ENCODE peak calls at places on chromosomes 3 and 15, in eight cellular contexts. Z is central memory CD4-positive, alpha-beta T cell; P is RWPE1; O is heart right ventricle; U is HTR-8/SVneo; Q is neural crest cell; H is GM04504; R is OCI-M1. N is an unnamed sample.
A peak's percentile ranks its signal among the peaks of the same experiment; 100 is the strongest.

GRCh38 chr3:192577271-192577670 is 150.1 kb downstream of the FGF12 start:
- DNase-seq in Z (no peak), P (no peak), O (no peak), U (no peak), Q (no peak), H (no peak), R (no peak), N (no peak)

GRCh38 chr3:19543212-19543841 is 390.7 kb downstream of the EFHB start:
- DNase-seq in Z (no peak), P (no peak), O (no peak), U (no peak), Q (no peak), H (no peak), R (peak; percentile 60), N (peak; percentile 44)

GRCh38 chr3:29486087-29486486 is 205.2 kb downstream of the RBMS3 start:
- DNase-seq in Z (no peak), P (peak; percentile 0), O (no peak), U (no peak), Q (no peak), H (peak; percentile 44), R (no peak), N (peak; percentile 94)

GRCh38 chr3:106428565-106428994 is 559.8 kb upstream of the CBLB start:
- DNase-seq in Z (no peak), P (peak; percentile 79), O (no peak), U (peak; percentile 74), Q (no peak), H (peak; percentile 94), R (peak; percentile 6), N (peak; percentile 97)

GRCh38 chr3:120153294-120153693 is 59.0 kb upstream of the GSK3B start:
- DNase-seq in Z (no peak), P (peak; percentile 86), O (no peak), U (no peak), Q (no peak), H (peak; percentile 85), R (no peak), N (peak; percentile 79)

GRCh38 chr3:9279959-9280358 is 30.5 kb upstream of the SRGAP3 start:
- DNase-seq in Z (no peak), P (no peak), O (no peak), U (no peak), Q (peak; percentile 44), H (peak; percentile 45), R (no peak), N (no peak)

GRCh38 chr15:77497108-77497737 is 76.5 kb downstream of the HMG20A start:
- DNase-seq in Z (no peak), P (no peak), O (peak; percentile 84), U (no peak), Q (no peak), H (peak; percentile 51), R (no peak), N (peak; percentile 67)

GRCh38 chr15:33226559-33227181 is 32.2 kb upstream of the FMN1 start:
- DNase-seq in Z (peak; percentile 26), P (peak; percentile 66), O (peak; percentile 59), U (no peak), Q (no peak), H (no peak), R (peak; percentile 92), N (peak; percentile 82)

GRCh38 chr3:127037021-127037400 is 54.1 kb downstream of the PLXNA1 start:
- DNase-seq in Z (no peak), P (no peak), O (no peak), U (no peak), Q (no peak), H (no peak), R (no peak), N (no peak)

GRCh38 chr15:99131441-99132023 is 26.7 kb downstream of the SYNM start:
- DNase-seq in Z (no peak), P (no peak), O (no peak), U (no peak), Q (no peak), H (no peak), R (no peak), N (no peak)

GRCh38 chr3:160374472-160374871 is 24.6 kb downstream of the IFT80 start:
- DNase-seq in Z (no peak), P (no peak), O (no peak), U (no peak), Q (no peak), H (no peak), R (no peak), N (no peak)

GRCh38 chr3:45988804-45989203 is 6.8 kb downstream of the FYCO1 start:
- DNase-seq in Z (no peak), P (peak; percentile 55), O (no peak), U (no peak), Q (no peak), H (peak; percentile 59), R (no peak), N (peak; percentile 62)

GRCh38 chr3:46960081-46960701 is 16.4 kb downstream of the CCDC12 start:
- DNase-seq in Z (no peak), P (peak; percentile 69), O (no peak), U (no peak), Q (no peak), H (peak; percentile 20), R (no peak), N (no peak)

GRCh38 chr15:72341361-72341760 is 21.4 kb upstream of the CELF6 start:
- DNase-seq in Z (no peak), P (no peak), O (no peak), U (no peak), Q (peak; percentile 28), H (no peak), R (no peak), N (peak; percentile 63)

GRCh38 chr3:8451696-8452095 is 49.9 kb upstream of the LMCD1 start:
- DNase-seq in Z (no peak), P (no peak), O (no peak), U (no peak), Q (no peak), H (no peak), R (no peak), N (peak; percentile 41)

GRCh38 chr3:178205750-178206149 is 330.5 kb upstream of the KCNMB2 start:
- DNase-seq in Z (no peak), P (no peak), O (no peak), U (no peak), Q (no peak), H (no peak), R (no peak), N (no peak)

GRCh38 chr3:123733805-123734526 is 149.1 kb upstream of the HACD2 start:
- DNase-seq in Z (no peak), P (peak; percentile 96), O (no peak), U (peak; percentile 79), Q (no peak), H (peak; percentile 75), R (no peak), N (no peak)

GRCh38 chr15:68639926-68640600 is 61.3 kb downstream of the CORO2B start:
- DNase-seq in Z (no peak), P (peak; percentile 78), O (no peak), U (no peak), Q (no peak), H (no peak), R (no peak), N (no peak)

GRCh38 chr3:52670621-52671521 is 14.8 kb downstream of the PBRM1 start:
- DNase-seq in Z (peak; percentile 10), P (peak; percentile 85), O (no peak), U (peak; percentile 90), Q (no peak), H (peak; percentile 98), R (peak; percentile 95), N (no peak)

GRCh38 chr15:25734680-25735355 is 128.3 kb downstream of the ATP10A start:
- DNase-seq in Z (no peak), P (no peak), O (no peak), U (no peak), Q (no peak), H (no peak), R (no peak), N (no peak)

GRCh38 chr3:148727242-148727641 is 29.5 kb downstream of the AGTR1 start:
- DNase-seq in Z (no peak), P (peak; percentile 5), O (no peak), U (peak; percentile 63), Q (peak; percentile 48), H (no peak), R (peak; percentile 80), N (peak; percentile 23)